ENCODE peak calls at places on chromosomes 3 and 15, in ten cellular contexts. One of them, this sample, is unnamed.

GRCh38 chr3:124559650-124560405 is 170.4 kb upstream of the UMPS start:
- DNase-seq in upper lobe of right lung: peak
- DNase-seq in GM12865: peak
- DNase-seq in neural crest cell: peak
- DNase-seq in brain microvascular endothelial cell: peak
- DNase-seq in glutamatergic neuron: peak
- DNase-seq in GM10248: peak
- DNase-seq in activated CD8-positive, alpha-beta T cell treated with anti-CD3 and anti-CD28 coated beads for 36 hours: peak
- DNase-seq in RWPE1: peak
- DNase-seq in lower lobe of right lung: peak
- DNase-seq in this sample: peak

GRCh38 chr3:165544432-165544831 is 292.8 kb downstream of the BCHE start:
- DNase-seq in upper lobe of right lung: no peak
- DNase-seq in GM12865: no peak
- DNase-seq in neural crest cell: no peak
- DNase-seq in brain microvascular endothelial cell: no peak
- DNase-seq in glutamatergic neuron: no peak
- DNase-seq in GM10248: no peak
- DNase-seq in activated CD8-positive, alpha-beta T cell treated with anti-CD3 and anti-CD28 coated beads for 36 hours: no peak
- DNase-seq in RWPE1: no peak
- DNase-seq in lower lobe of right lung: no peak
- DNase-seq in this sample: no peak

GRCh38 chr3:136343446-136343845 is 93.3 kb downstream of the PCCB start:
- DNase-seq in upper lobe of right lung: no peak
- DNase-seq in GM12865: no peak
- DNase-seq in neural crest cell: no peak
- DNase-seq in brain microvascular endothelial cell: no peak
- DNase-seq in glutamatergic neuron: no peak
- DNase-seq in GM10248: no peak
- DNase-seq in activated CD8-positive, alpha-beta T cell treated with anti-CD3 and anti-CD28 coated beads for 36 hours: no peak
- DNase-seq in RWPE1: no peak
- DNase-seq in lower lobe of right lung: no peak
- DNase-seq in this sample: no peak

GRCh38 chr15:68524753-68525584 is 53.8 kb upstream of the CORO2B start:
- DNase-seq in upper lobe of right lung: no peak
- DNase-seq in GM12865: no peak
- DNase-seq in neural crest cell: no peak
- DNase-seq in brain microvascular endothelial cell: peak
- DNase-seq in glutamatergic neuron: no peak
- DNase-seq in GM10248: no peak
- DNase-seq in activated CD8-positive, alpha-beta T cell treated with anti-CD3 and anti-CD28 coated beads for 36 hours: no peak
- DNase-seq in RWPE1: no peak
- DNase-seq in lower lobe of right lung: no peak
- DNase-seq in this sample: no peak

GRCh38 chr3:71309342-71309741 is 274.2 kb downstream of the FOXP1 start:
- DNase-seq in upper lobe of right lung: no peak
- DNase-seq in GM12865: no peak
- DNase-seq in neural crest cell: no peak
- DNase-seq in brain microvascular endothelial cell: no peak
- DNase-seq in glutamatergic neuron: no peak
- DNase-seq in GM10248: no peak
- DNase-seq in activated CD8-positive, alpha-beta T cell treated with anti-CD3 and anti-CD28 coated beads for 36 hours: peak
- DNase-seq in RWPE1: no peak
- DNase-seq in lower lobe of right lung: no peak
- DNase-seq in this sample: no peak

GRCh38 chr3:37770938-37771918 is 90.5 kb upstream of the CTDSPL start:
- DNase-seq in upper lobe of right lung: no peak
- DNase-seq in GM12865: no peak
- DNase-seq in neural crest cell: no peak
- DNase-seq in brain microvascular endothelial cell: peak
- DNase-seq in glutamatergic neuron: no peak
- DNase-seq in GM10248: no peak
- DNase-seq in activated CD8-positive, alpha-beta T cell treated with anti-CD3 and anti-CD28 coated beads for 36 hours: no peak
- DNase-seq in RWPE1: no peak
- DNase-seq in lower lobe of right lung: no peak
- DNase-seq in this sample: no peak

GRCh38 chr3:141929341-141929995 is 53.0 kb downstream of the ATP1B3 start:
- DNase-seq in upper lobe of right lung: no peak
- DNase-seq in GM12865: no peak
- DNase-seq in neural crest cell: no peak
- DNase-seq in brain microvascular endothelial cell: no peak
- DNase-seq in glutamatergic neuron: no peak
- DNase-seq in GM10248: no peak
- DNase-seq in activated CD8-positive, alpha-beta T cell treated with anti-CD3 and anti-CD28 coated beads for 36 hours: no peak
- DNase-seq in RWPE1: no peak
- DNase-seq in lower lobe of right lung: no peak
- DNase-seq in this sample: no peak

GRCh38 chr3:36933540-36934296 is 11.1 kb downstream of the TRANK1 start:
- DNase-seq in upper lobe of right lung: no peak
- DNase-seq in GM12865: no peak
- DNase-seq in neural crest cell: no peak
- DNase-seq in brain microvascular endothelial cell: no peak
- DNase-seq in glutamatergic neuron: no peak
- DNase-seq in GM10248: no peak
- DNase-seq in activated CD8-positive, alpha-beta T cell treated with anti-CD3 and anti-CD28 coated beads for 36 hours: no peak
- DNase-seq in RWPE1: no peak
- DNase-seq in lower lobe of right lung: no peak
- DNase-seq in this sample: no peak

GRCh38 chr3:155325263-155325835 is 31.9 kb upstream of the STRIT1 start:
- DNase-seq in upper lobe of right lung: no peak
- DNase-seq in GM12865: peak
- DNase-seq in neural crest cell: no peak
- DNase-seq in brain microvascular endothelial cell: no peak
- DNase-seq in glutamatergic neuron: peak
- DNase-seq in GM10248: no peak
- DNase-seq in activated CD8-positive, alpha-beta T cell treated with anti-CD3 and anti-CD28 coated beads for 36 hours: no peak
- DNase-seq in RWPE1: no peak
- DNase-seq in lower lobe of right lung: peak
- DNase-seq in this sample: no peak

GRCh38 chr3:129314757-129315385 is 36.2 kb downstream of the HMCES start:
- DNase-seq in upper lobe of right lung: peak
- DNase-seq in GM12865: peak
- DNase-seq in neural crest cell: peak
- DNase-seq in brain microvascular endothelial cell: peak
- DNase-seq in glutamatergic neuron: peak
- DNase-seq in GM10248: peak
- DNase-seq in activated CD8-positive, alpha-beta T cell treated with anti-CD3 and anti-CD28 coated beads for 36 hours: peak
- DNase-seq in RWPE1: peak
- DNase-seq in lower lobe of right lung: peak
- DNase-seq in this sample: peak
- TF ChIP-seq CTCF in upper lobe of right lung: peak
- TF ChIP-seq CTCF in GM12865: no peak
- TF ChIP-seq CTCF in neural crest cell: no peak
- TF ChIP-seq CTCF in brain microvascular endothelial cell: peak
- TF ChIP-seq CTCF in glutamatergic neuron: peak
- TF ChIP-seq CTCF in GM10248: peak
- TF ChIP-seq CTCF in activated CD8-positive, alpha-beta T cell treated with anti-CD3 and anti-CD28 coated beads for 36 hours: no peak
- TF ChIP-seq CTCF in RWPE1: no peak
- TF ChIP-seq CTCF in lower lobe of right lung: peak
- TF ChIP-seq CTCF in this sample: peak

GRCh38 chr3:106717178-106717780 is 660.0 kb upstream of the CCDC54 start:
- DNase-seq in upper lobe of right lung: no peak
- DNase-seq in GM12865: no peak
- DNase-seq in neural crest cell: no peak
- DNase-seq in brain microvascular endothelial cell: no peak
- DNase-seq in glutamatergic neuron: no peak
- DNase-seq in GM10248: no peak
- DNase-seq in activated CD8-positive, alpha-beta T cell treated with anti-CD3 and anti-CD28 coated beads for 36 hours: no peak
- DNase-seq in RWPE1: no peak
- DNase-seq in lower lobe of right lung: no peak
- DNase-seq in this sample: no peak

GRCh38 chr3:106714400-106714799 is 662.8 kb upstream of the CCDC54 start:
- DNase-seq in upper lobe of right lung: no peak
- DNase-seq in GM12865: no peak
- DNase-seq in neural crest cell: no peak
- DNase-seq in brain microvascular endothelial cell: no peak
- DNase-seq in glutamatergic neuron: no peak
- DNase-seq in GM10248: no peak
- DNase-seq in activated CD8-positive, alpha-beta T cell treated with anti-CD3 and anti-CD28 coated beads for 36 hours: no peak
- DNase-seq in RWPE1: no peak
- DNase-seq in lower lobe of right lung: no peak
- DNase-seq in this sample: no peak

GRCh38 chr3:106720510-106720909 is 656.7 kb upstream of the CCDC54 start:
- DNase-seq in upper lobe of right lung: no peak
- DNase-seq in GM12865: no peak
- DNase-seq in neural crest cell: no peak
- DNase-seq in brain microvascular endothelial cell: no peak
- DNase-seq in glutamatergic neuron: no peak
- DNase-seq in GM10248: no peak
- DNase-seq in activated CD8-positive, alpha-beta T cell treated with anti-CD3 and anti-CD28 coated beads for 36 hours: no peak
- DNase-seq in RWPE1: no peak
- DNase-seq in lower lobe of right lung: no peak
- DNase-seq in this sample: no peak

DNA sequence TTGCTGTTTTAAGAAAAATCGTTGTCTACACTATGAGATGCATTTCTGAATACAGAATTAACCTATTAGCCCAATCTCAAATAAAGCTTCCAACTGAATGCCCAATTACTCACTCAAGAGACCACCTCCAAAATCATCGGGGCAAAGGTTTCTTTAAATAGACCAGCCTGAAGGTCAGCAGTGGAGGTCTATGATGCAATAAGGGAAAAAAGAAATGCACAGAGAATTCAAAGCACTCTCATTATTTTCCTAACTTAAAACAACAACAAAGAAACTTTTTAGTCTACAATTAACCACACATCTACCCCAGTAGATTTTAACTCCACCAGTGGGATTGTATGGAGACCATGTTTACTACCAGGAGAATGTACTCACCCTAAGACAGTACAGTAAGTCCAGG is 657.7 kb upstream of the CCDC54 start:
- DNase-seq in upper lobe of right lung: no peak
- DNase-seq in GM12865: no peak
- DNase-seq in neural crest cell: no peak
- DNase-seq in brain microvascular endothelial cell: no peak
- DNase-seq in glutamatergic neuron: no peak
- DNase-seq in GM10248: no peak
- DNase-seq in activated CD8-positive, alpha-beta T cell treated with anti-CD3 and anti-CD28 coated beads for 36 hours: no peak
- DNase-seq in RWPE1: no peak
- DNase-seq in lower lobe of right lung: no peak
- DNase-seq in this sample: no peak
- TF ChIP-seq CTCF in upper lobe of right lung: no peak
- TF ChIP-seq CTCF in GM12865: no peak
- TF ChIP-seq CTCF in neural crest cell: no peak
- TF ChIP-seq CTCF in brain microvascular endothelial cell: no peak
- TF ChIP-seq CTCF in glutamatergic neuron: no peak
- TF ChIP-seq CTCF in GM10248: no peak
- TF ChIP-seq CTCF in activated CD8-positive, alpha-beta T cell treated with anti-CD3 and anti-CD28 coated beads for 36 hours: no peak
- TF ChIP-seq CTCF in RWPE1: no peak
- TF ChIP-seq CTCF in lower lobe of right lung: no peak
- TF ChIP-seq CTCF in this sample: no peak

DNA sequence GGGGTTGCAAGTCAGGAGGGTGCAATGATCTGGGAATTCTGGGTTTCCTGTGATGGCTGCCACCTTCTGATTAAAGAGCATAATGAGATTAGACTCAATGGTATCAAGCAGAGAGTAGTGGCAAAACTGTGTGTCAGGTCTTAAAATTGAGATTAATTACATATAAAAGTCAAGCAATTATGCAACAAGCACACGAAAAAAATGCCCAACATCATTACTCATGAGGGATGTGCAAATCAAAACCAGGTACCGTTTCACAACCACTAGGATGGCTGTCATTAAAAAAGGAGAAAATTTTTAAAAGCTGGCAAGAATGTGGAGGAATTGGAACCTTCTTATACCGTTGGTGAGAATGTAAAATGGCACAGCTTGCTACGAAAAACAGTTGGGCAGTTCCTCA is 205.0 kb downstream of the OSBPL10 start:
- DNase-seq in upper lobe of right lung: no peak
- DNase-seq in GM12865: no peak
- DNase-seq in neural crest cell: no peak
- DNase-seq in brain microvascular endothelial cell: no peak
- DNase-seq in glutamatergic neuron: no peak
- DNase-seq in GM10248: no peak
- DNase-seq in activated CD8-positive, alpha-beta T cell treated with anti-CD3 and anti-CD28 coated beads for 36 hours: no peak
- DNase-seq in RWPE1: peak
- DNase-seq in lower lobe of right lung: no peak
- DNase-seq in this sample: no peak
- TF ChIP-seq CTCF in upper lobe of right lung: no peak
- TF ChIP-seq CTCF in GM12865: no peak
- TF ChIP-seq CTCF in neural crest cell: no peak
- TF ChIP-seq CTCF in brain microvascular endothelial cell: no peak
- TF ChIP-seq CTCF in glutamatergic neuron: no peak
- TF ChIP-seq CTCF in GM10248: no peak
- TF ChIP-seq CTCF in activated CD8-positive, alpha-beta T cell treated with anti-CD3 and anti-CD28 coated beads for 36 hours: no peak
- TF ChIP-seq CTCF in RWPE1: no peak
- TF ChIP-seq CTCF in lower lobe of right lung: no peak
- TF ChIP-seq CTCF in this sample: no peak

DNA sequence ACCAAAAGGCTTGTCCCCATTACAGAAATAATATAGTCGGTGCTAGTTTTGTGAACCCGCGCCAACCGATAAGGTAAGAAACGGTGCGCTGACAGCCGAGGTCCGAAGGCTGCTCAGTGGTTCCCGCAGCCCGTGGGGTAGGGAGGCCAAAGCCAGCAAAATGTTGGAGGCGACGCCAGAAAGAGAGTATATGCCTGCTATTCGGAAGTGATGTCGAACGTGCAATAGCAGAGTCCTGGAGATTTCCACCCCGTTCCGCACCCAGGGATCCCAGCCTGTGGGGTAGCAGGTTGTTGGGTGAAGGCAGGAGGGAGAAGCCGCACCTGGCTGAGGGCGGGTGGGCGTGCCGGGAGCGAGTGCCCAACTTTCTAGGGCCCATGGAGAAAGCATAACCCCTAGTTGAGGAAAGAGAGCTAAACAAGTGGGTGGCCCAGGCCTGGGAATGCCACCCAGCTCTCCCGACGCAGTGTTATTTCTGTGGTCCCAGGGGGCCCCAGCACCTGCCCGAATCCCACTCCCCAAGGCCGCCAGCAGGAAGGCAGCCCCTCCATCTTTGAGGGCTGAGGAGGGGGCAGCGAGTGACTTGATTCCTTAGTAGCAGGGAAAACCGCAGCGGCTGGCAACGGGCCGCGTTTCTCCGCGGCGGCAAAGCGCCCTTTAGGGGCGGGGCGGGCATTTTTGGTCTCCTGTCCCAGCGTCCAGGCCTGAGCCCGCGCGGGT is 7.9 kb upstream of the SOX2 start:
- DNase-seq in upper lobe of right lung: no peak
- DNase-seq in GM12865: no peak
- DNase-seq in neural crest cell: no peak
- DNase-seq in brain microvascular endothelial cell: no peak
- DNase-seq in glutamatergic neuron: no peak
- DNase-seq in GM10248: no peak
- DNase-seq in activated CD8-positive, alpha-beta T cell treated with anti-CD3 and anti-CD28 coated beads for 36 hours: no peak
- DNase-seq in RWPE1: no peak
- DNase-seq in lower lobe of right lung: no peak
- DNase-seq in this sample: no peak
- TF ChIP-seq CTCF in upper lobe of right lung: no peak
- TF ChIP-seq CTCF in GM12865: no peak
- TF ChIP-seq CTCF in neural crest cell: no peak
- TF ChIP-seq CTCF in brain microvascular endothelial cell: no peak
- TF ChIP-seq CTCF in glutamatergic neuron: no peak
- TF ChIP-seq CTCF in GM10248: no peak
- TF ChIP-seq CTCF in activated CD8-positive, alpha-beta T cell treated with anti-CD3 and anti-CD28 coated beads for 36 hours: no peak
- TF ChIP-seq CTCF in RWPE1: no peak
- TF ChIP-seq CTCF in lower lobe of right lung: no peak
- TF ChIP-seq CTCF in this sample: no peak

GRCh38 chr3:134453631-134454030 is 32.2 kb downstream of the ANAPC13 start:
- DNase-seq in upper lobe of right lung: no peak
- DNase-seq in GM12865: no peak
- DNase-seq in neural crest cell: no peak
- DNase-seq in brain microvascular endothelial cell: no peak
- DNase-seq in glutamatergic neuron: no peak
- DNase-seq in GM10248: no peak
- DNase-seq in activated CD8-positive, alpha-beta T cell treated with anti-CD3 and anti-CD28 coated beads for 36 hours: no peak
- DNase-seq in RWPE1: no peak
- DNase-seq in lower lobe of right lung: no peak
- DNase-seq in this sample: no peak
- TF ChIP-seq CTCF in upper lobe of right lung: no peak
- TF ChIP-seq CTCF in GM12865: peak
- TF ChIP-seq CTCF in neural crest cell: no peak
- TF ChIP-seq CTCF in brain microvascular endothelial cell: peak
- TF ChIP-seq CTCF in glutamatergic neuron: no peak
- TF ChIP-seq CTCF in GM10248: no peak
- TF ChIP-seq CTCF in activated CD8-positive, alpha-beta T cell treated with anti-CD3 and anti-CD28 coated beads for 36 hours: no peak
- TF ChIP-seq CTCF in RWPE1: no peak
- TF ChIP-seq CTCF in lower lobe of right lung: no peak
- TF ChIP-seq CTCF in this sample: peak

This sample was measured in progenitor cell of endocrine pancreas.